ENCODE peak calls at places on chromosomes 6 and 20, in ten cellular contexts. B is GM04504; L is EH; F is foreskin keratinocyte; G is NCI-H1092; N is PC-3; W is sigmoid colon; C is activated CD4-positive, alpha-beta T cell treated with anti-CD3 and anti-CD28 coated beads, Interleukin-2, amount 10 ng/mL, durations not matched to agents 7 days and 5 days; Y is stimulated activated CD4-positive, alpha-beta T cell treated with anti-CD3 and anti-CD28 coated beads, Interleukin-12 subunit alpha, Interleukin-12 subunit beta, amount 100 ng/mL, for 4 hours; R is activated naive CD4-positive, alpha-beta T cell. O is an unnamed sample.

GRCh38 chr6:136228811-136229210 is 21.3 kb downstream of the MTFR2 start:
- DNase-seq in B (no peak), L (no peak), F (no peak), G (no peak), N (no peak), W (no peak), C (no peak), Y (no peak), R (no peak), O (no peak)

GRCh38 chr6:16354692-16355091 is 116.3 kb downstream of the GMPR start:
- DNase-seq in B (no peak), L (no peak), F (no peak), G (no peak), N (no peak), W (no peak), C (no peak), Y (no peak), R (no peak), O (no peak)

GRCh38 chr6:26067367-26067766 is 19.9 kb upstream of the HFE start:
- DNase-seq in B (no peak), L (no peak), F (no peak), G (no peak), N (peak), W (no peak), C (no peak), Y (no peak), R (no peak), O (no peak)

GRCh38 chr6:152356659-152357058 is 280.5 kb downstream of the SYNE1 start:
- DNase-seq in B (no peak), L (peak), F (no peak), G (no peak), N (peak), W (no peak), C (peak), Y (no peak), R (no peak), O (no peak)

GRCh38 chr6:15585936-15586335 is 76.9 kb downstream of the DTNBP1 start:
- DNase-seq in B (no peak), L (no peak), F (no peak), G (no peak), N (no peak), W (no peak), C (no peak), Y (no peak), R (no peak), O (no peak)

GRCh38 chr20:50294164-50295088 is 103.8 kb downstream of the CEBPB start:
- DNase-seq in B (no peak), L (peak), F (no peak), G (no peak), N (no peak), W (no peak), C (no peak), Y (no peak), R (no peak), O (no peak)

GRCh38 chr20:37630993-37631392 is 62.8 kb upstream of the CTNNBL1 start:
- DNase-seq in B (no peak), L (no peak), F (no peak), G (no peak), N (no peak), W (no peak), C (no peak), Y (no peak), R (no peak), O (no peak)

GRCh38 chr20:825710-826421 is 7.6 kb upstream of the FAM110A start:
- DNase-seq in B (no peak), L (peak), F (no peak), G (no peak), N (no peak), W (peak), C (no peak), Y (no peak), R (no peak), O (no peak)

GRCh38 chr20:25310268-25310920 is 62.5 kb downstream of the PYGB start:
- DNase-seq in B (peak), L (peak), F (peak), G (no peak), N (peak), W (peak), C (peak), Y (peak), R (no peak), O (peak)

GRCh38 chr6:122792796-122793195 is 3.7 kb downstream of the SMPDL3A start:
- DNase-seq in B (no peak), L (no peak), F (no peak), G (no peak), N (no peak), W (no peak), C (no peak), Y (no peak), R (no peak), O (no peak)

GRCh38 chr6:23174781-23175361 is 605.5 kb downstream of the HDGFL1 start:
- DNase-seq in B (peak), L (peak), F (peak), G (no peak), N (peak), W (no peak), C (no peak), Y (no peak), R (no peak), O (no peak)

GRCh38 chr20:38094968-38095689 is 61.6 kb downstream of the RPRD1B start:
- DNase-seq in B (no peak), L (no peak), F (no peak), G (no peak), N (no peak), W (no peak), C (no peak), Y (no peak), R (no peak), O (no peak)

GRCh38 chr6:2970753-2971419 is 481 bp downstream of the SERPINB6 start:
- DNase-seq in B (no peak), L (peak), F (no peak), G (no peak), N (peak), W (peak), C (peak), Y (peak), R (peak), O (no peak)

GRCh38 chr6:2630362-2630761 is 120.4 kb downstream of the MYLK4 start:
- DNase-seq in B (peak), L (peak), F (peak), G (no peak), N (peak), W (no peak), C (no peak), Y (no peak), R (no peak), O (no peak)

GRCh38 chr6:107607109-107607508 is 117.2 kb downstream of the SOBP start:
- DNase-seq in B (peak), L (peak), F (no peak), G (no peak), N (no peak), W (peak), C (no peak), Y (no peak), R (no peak), O (no peak)

GRCh38 chr20:51298141-51298540 is 244.4 kb downstream of the NFATC2 start:
- DNase-seq in B (no peak), L (no peak), F (no peak), G (no peak), N (no peak), W (no peak), C (no peak), Y (no peak), R (no peak), O (no peak)

GRCh38 chr6:149179431-149179830 is 138.1 kb upstream of the TAB2 start:
- DNase-seq in B (no peak), L (peak), F (no peak), G (no peak), N (no peak), W (no peak), C (no peak), Y (no peak), R (no peak), O (no peak)

GRCh38 chr6:142903806-142904205 is 41.2 kb downstream of the HIVEP2 start:
- DNase-seq in B (no peak), L (peak), F (no peak), G (no peak), N (peak), W (no peak), C (no peak), Y (no peak), R (no peak), O (no peak)

GRCh38 chr6:69980624-69981023 is 114.3 kb downstream of the COL19A1 start:
- DNase-seq in B (no peak), L (no peak), F (no peak), G (no peak), N (no peak), W (no peak), C (no peak), Y (no peak), R (no peak), O (no peak)

GRCh38 chr6:163585932-163586437 is 171.5 kb downstream of the QKI start:
- DNase-seq in B (peak), L (peak), F (peak), G (no peak), N (peak), W (peak), C (no peak), Y (no peak), R (no peak), O (no peak)

GRCh38 chr6:13411484-13411883 is 75.9 kb downstream of the GFOD1 start:
- DNase-seq in B (no peak), L (no peak), F (no peak), G (no peak), N (no peak), W (no peak), C (no peak), Y (no peak), R (no peak), O (no peak)

GRCh38 chr6:138454976-138455706 is 44.2 kb downstream of the NHSL1 start:
- DNase-seq in B (no peak), L (no peak), F (peak), G (no peak), N (peak), W (no peak), C (peak), Y (peak), R (peak), O (no peak)

GRCh38 chr6:69571234-69571633 is 225.6 kb downstream of the LMBRD1 start:
- DNase-seq in B (no peak), L (no peak), F (no peak), G (no peak), N (no peak), W (no peak), C (no peak), Y (no peak), R (no peak), O (no peak)

GRCh38 chr6:14832427-14832826 is 413.4 kb upstream of the JARID2 start:
- DNase-seq in B (no peak), L (no peak), F (no peak), G (no peak), N (no peak), W (no peak), C (no peak), Y (no peak), R (no peak), O (no peak)

GRCh38 chr20:38330638-38331037 is 15.6 kb upstream of the LBP start:
- DNase-seq in B (no peak), L (no peak), F (no peak), G (no peak), N (no peak), W (no peak), C (no peak), Y (no peak), R (no peak), O (no peak)

GRCh38 chr20:51026317-51026716 is 3.4 kb upstream of the KCNG1 start:
- DNase-seq in B (no peak), L (peak), F (no peak), G (no peak), N (no peak), W (no peak), C (no peak), Y (no peak), R (no peak), O (no peak)

GRCh38 chr6:31453259-31453658 is 44.7 kb upstream of the MICB start:
- DNase-seq in B (no peak), L (peak), F (no peak), G (no peak), N (no peak), W (no peak), C (no peak), Y (no peak), R (no peak), O (no peak)

GRCh38 chr20:1569417-1569861 is 11.9 kb upstream of the SIRPD start:
- DNase-seq in B (no peak), L (peak), F (peak), G (no peak), N (peak), W (no peak), C (no peak), Y (no peak), R (no peak), O (no peak)

GRCh38 chr20:39214778-39215177 is 252.6 kb downstream of the DHX35 start:
- DNase-seq in B (no peak), L (no peak), F (no peak), G (peak), N (no peak), W (no peak), C (no peak), Y (no peak), R (no peak), O (no peak)

GRCh38 chr20:40497781-40498691 is 191.0 kb downstream of the MAFB start:
- DNase-seq in B (no peak), L (no peak), F (no peak), G (no peak), N (no peak), W (peak), C (no peak), Y (no peak), R (no peak), O (no peak)

GRCh38 chr20:58065508-58066361 is 162.7 kb downstream of the ANKRD60 start:
- DNase-seq in B (peak), L (no peak), F (peak), G (no peak), N (peak), W (no peak), C (no peak), Y (no peak), R (no peak), O (no peak)